ENCODE peak calls at places on chromosomes 11 and 22, in seven cellular contexts. One of them, this sample, is unnamed.

GRCh38 chr11:118162846-118163245 is 10.2 kb upstream of the SCN4B start:
- DNase-seq in ovary: no peak
- DNase-seq in kidney: no peak
- DNase-seq in thyroid gland: no peak
- DNase-seq in H1: no peak
- DNase-seq in PC-9: no peak
- DNase-seq in AG04450: no peak
- DNase-seq in this sample: no peak

GRCh38 chr11:44507896-44508440 is 57.5 kb upstream of the CD82 start:
- DNase-seq in ovary: no peak
- DNase-seq in H1: no peak
- DNase-seq in thyroid gland: no peak
- DNase-seq in kidney: no peak
- DNase-seq in PC-9: no peak
- DNase-seq in AG04450: no peak
- DNase-seq in this sample: no peak

GRCh38 chr22:46742576-46743221 is 4.6 kb upstream of the CERK start:
- DNase-seq in thyroid gland: no peak
- DNase-seq in PC-9: peak; percentile 99
- DNase-seq in ovary: no peak
- DNase-seq in H1: no peak
- DNase-seq in AG04450: no peak
- DNase-seq in kidney: peak; percentile 54
- DNase-seq in this sample: peak; percentile 94

GRCh38 chr22:38614331-38615122 is 41.7 kb downstream of the FAM227A start:
- DNase-seq in AG04450: no peak
- DNase-seq in kidney: no peak
- DNase-seq in ovary: no peak
- DNase-seq in H1: no peak
- DNase-seq in thyroid gland: no peak
- DNase-seq in PC-9: no peak
- DNase-seq in this sample: peak; percentile 67

GRCh38 chr22:49894321-49895072 is 23.7 kb downstream of the ALG12 start:
- DNase-seq in PC-9: no peak
- DNase-seq in thyroid gland: no peak
- DNase-seq in H1: no peak
- DNase-seq in AG04450: no peak
- DNase-seq in ovary: no peak
- DNase-seq in kidney: peak; percentile 37
- DNase-seq in this sample: no peak

GRCh38 chr11:16771350-16772140 is 33.1 kb downstream of the C11orf58 start:
- DNase-seq in H1: no peak
- DNase-seq in AG04450: no peak
- DNase-seq in ovary: no peak
- DNase-seq in thyroid gland: no peak
- DNase-seq in kidney: no peak
- DNase-seq in PC-9: no peak
- DNase-seq in this sample: no peak

GRCh38 chr11:61021661-61022212 is 50.3 kb downstream of the CD6 start:
- DNase-seq in kidney: no peak
- DNase-seq in AG04450: no peak
- DNase-seq in ovary: no peak
- DNase-seq in PC-9: no peak
- DNase-seq in thyroid gland: peak; percentile 66
- DNase-seq in H1: peak; percentile 34
- DNase-seq in this sample: no peak

GRCh38 chr11:45473491-45473890 is 187.3 kb upstream of the SYT13 start:
- DNase-seq in PC-9: no peak
- DNase-seq in kidney: no peak
- DNase-seq in H1: no peak
- DNase-seq in ovary: no peak
- DNase-seq in AG04450: no peak
- DNase-seq in thyroid gland: no peak
- DNase-seq in this sample: no peak

GRCh38 chr22:30605449-30606110 is 1.4 kb upstream of the TCN2 start:
- DNase-seq in ovary: no peak
- DNase-seq in PC-9: no peak
- DNase-seq in thyroid gland: peak; percentile 33
- DNase-seq in H1: no peak
- DNase-seq in kidney: no peak
- DNase-seq in AG04450: no peak
- DNase-seq in this sample: no peak

GRCh38 chr22:22164541-22165272 is 79.9 kb upstream of the VPREB1 start:
- DNase-seq in kidney: no peak
- DNase-seq in AG04450: no peak
- DNase-seq in PC-9: no peak
- DNase-seq in H1: no peak
- DNase-seq in ovary: no peak
- DNase-seq in thyroid gland: no peak
- DNase-seq in this sample: no peak

GRCh38 chr11:18804621-18805020 is 13.0 kb upstream of the PTPN5 start:
- DNase-seq in kidney: no peak
- DNase-seq in thyroid gland: no peak
- DNase-seq in H1: no peak
- DNase-seq in AG04450: no peak
- DNase-seq in PC-9: no peak
- DNase-seq in ovary: no peak
- DNase-seq in this sample: no peak

GRCh38 chr22:31085493-31085824 is 4.3 kb downstream of the SMTN start:
- DNase-seq in ovary: no peak
- DNase-seq in thyroid gland: peak; percentile 27
- DNase-seq in H1: no peak
- DNase-seq in AG04450: no peak
- DNase-seq in kidney: no peak
- DNase-seq in PC-9: no peak
- DNase-seq in this sample: no peak

GRCh38 chr22:50102946-50103345 is 13.1 kb downstream of the MOV10L1 start:
- DNase-seq in AG04450: no peak
- DNase-seq in PC-9: peak; percentile 21
- DNase-seq in thyroid gland: peak; percentile 32
- DNase-seq in kidney: no peak
- DNase-seq in H1: no peak
- DNase-seq in ovary: no peak
- DNase-seq in this sample: peak; percentile 4

GRCh38 chr11:78789365-78789764 is 214.7 kb upstream of the NARS2 start:
- DNase-seq in kidney: no peak
- DNase-seq in PC-9: no peak
- DNase-seq in ovary: no peak
- DNase-seq in H1: no peak
- DNase-seq in AG04450: no peak
- DNase-seq in thyroid gland: no peak
- DNase-seq in this sample: no peak

GRCh38 chr22:39959640-39960447 is at the start of gene TMA7B:
- DNase-seq in kidney: no peak
- DNase-seq in thyroid gland: no peak
- DNase-seq in ovary: no peak
- DNase-seq in H1: no peak
- DNase-seq in AG04450: peak; percentile 21
- DNase-seq in PC-9: no peak
- DNase-seq in this sample: no peak

GRCh38 chr11:17314904-17315426 is 36.6 kb upstream of the NCR3LG1 start:
- DNase-seq in PC-9: no peak
- DNase-seq in AG04450: no peak
- DNase-seq in thyroid gland: no peak
- DNase-seq in ovary: no peak
- DNase-seq in H1: no peak
- DNase-seq in kidney: no peak
- DNase-seq in this sample: no peak

GRCh38 chr11:129277216-129277838 is 85.2 kb upstream of the ARHGAP32 start:
- DNase-seq in H1: no peak
- DNase-seq in AG04450: no peak
- DNase-seq in kidney: no peak
- DNase-seq in thyroid gland: no peak
- DNase-seq in ovary: no peak
- DNase-seq in PC-9: no peak
- DNase-seq in this sample: no peak

GRCh38 chr11:94665116-94665659 is 98.0 kb downstream of the PIWIL4 start:
- DNase-seq in PC-9: peak; percentile 80
- DNase-seq in H1: no peak
- DNase-seq in thyroid gland: no peak
- DNase-seq in AG04450: no peak
- DNase-seq in kidney: no peak
- DNase-seq in ovary: no peak
- DNase-seq in this sample: no peak

GRCh38 chr22:40635940-40636379 is 559 bp downstream of the MRTFA start:
- DNase-seq in ovary: no peak
- DNase-seq in H1: no peak
- DNase-seq in AG04450: no peak
- DNase-seq in kidney: no peak
- DNase-seq in thyroid gland: no peak
- DNase-seq in PC-9: no peak
- DNase-seq in this sample: no peak

GRCh38 chr11:12288212-12288933 is 89.0 kb upstream of the PARVA start:
- DNase-seq in PC-9: peak; percentile 51
- DNase-seq in thyroid gland: peak; percentile 70
- DNase-seq in kidney: peak; percentile 92
- DNase-seq in ovary: peak; percentile 77
- DNase-seq in H1: peak; percentile 82
- DNase-seq in AG04450: peak; percentile 87
- DNase-seq in this sample: no peak

GRCh38 chr22:41157083-41157482 is 48.0 kb upstream of the L3MBTL2 start:
- DNase-seq in kidney: no peak
- DNase-seq in PC-9: no peak
- DNase-seq in thyroid gland: no peak
- DNase-seq in ovary: no peak
- DNase-seq in AG04450: no peak
- DNase-seq in H1: no peak
- DNase-seq in this sample: no peak

GRCh38 chr11:10041803-10042202 is 252.2 kb downstream of the SBF2 start:
- DNase-seq in ovary: no peak
- DNase-seq in kidney: no peak
- DNase-seq in thyroid gland: no peak
- DNase-seq in H1: no peak
- DNase-seq in AG04450: no peak
- DNase-seq in PC-9: no peak
- DNase-seq in this sample: no peak

GRCh38 chr11:76339217-76339616 is 41.7 kb downstream of the THAP12 start:
- DNase-seq in thyroid gland: peak; percentile 11
- DNase-seq in H1: no peak
- DNase-seq in AG04450: no peak
- DNase-seq in kidney: peak; percentile 87
- DNase-seq in ovary: no peak
- DNase-seq in PC-9: no peak
- DNase-seq in this sample: no peak

GRCh38 chr11:108961095-108961494 is 296.2 kb downstream of the DDX10 start:
- DNase-seq in PC-9: no peak
- DNase-seq in kidney: no peak
- DNase-seq in ovary: no peak
- DNase-seq in H1: no peak
- DNase-seq in thyroid gland: no peak
- DNase-seq in AG04450: no peak
- DNase-seq in this sample: no peak

GRCh38 chr11:73350908-73351636 is 25.1 kb upstream of the RELT start:
- DNase-seq in thyroid gland: peak; percentile 51
- DNase-seq in PC-9: peak; percentile 63
- DNase-seq in kidney: no peak
- DNase-seq in AG04450: peak; percentile 57
- DNase-seq in H1: no peak
- DNase-seq in ovary: no peak
- DNase-seq in this sample: peak; percentile 7

DNA sequence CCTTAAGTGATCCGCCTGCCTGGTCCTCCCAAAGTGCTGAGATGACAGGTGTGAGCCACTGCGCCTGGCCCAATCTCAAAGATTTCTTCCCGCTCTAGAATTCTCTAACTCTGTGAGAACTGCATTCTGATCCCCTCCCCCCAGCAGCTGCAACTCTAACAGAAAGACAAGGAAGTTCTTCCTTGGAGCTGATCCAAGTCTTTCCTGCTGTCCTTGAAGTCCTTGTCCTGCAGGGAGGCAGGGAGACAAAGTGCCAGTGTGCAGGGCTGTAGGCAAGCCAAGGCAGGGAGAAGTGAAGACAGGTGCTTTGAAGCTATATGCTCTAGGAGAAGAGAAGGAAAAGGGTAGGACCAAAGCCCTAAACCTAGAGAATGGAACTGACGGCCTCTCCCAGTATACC is 9.5 kb upstream of the GGA1 start:
- DNase-seq in PC-9: peak; percentile 40
- DNase-seq in H1: no peak
- DNase-seq in AG04450: no peak
- DNase-seq in thyroid gland: no peak
- DNase-seq in kidney: no peak
- DNase-seq in ovary: no peak
- DNase-seq in this sample: peak; percentile 94
- H3K4me3 ChIP-seq in PC-9: no peak overlapping the region
- H3K4me3 ChIP-seq in H1: no peak overlapping the region
- H3K4me3 ChIP-seq in AG04450: no peak overlapping the region
- H3K4me3 ChIP-seq in thyroid gland: no peak overlapping the region
- H3K4me3 ChIP-seq in kidney: no peak overlapping the region
- H3K4me3 ChIP-seq in ovary: no peak overlapping the region
- H3K4me3 ChIP-seq in this sample: no peak overlapping the region

GRCh38 chr11:123188508-123189165 is 6.4 kb downstream of the CLMP start:
- DNase-seq in ovary: no peak
- DNase-seq in kidney: no peak
- DNase-seq in H1: no peak
- DNase-seq in thyroid gland: peak; percentile 43
- DNase-seq in PC-9: no peak
- DNase-seq in AG04450: peak; percentile 91
- DNase-seq in this sample: no peak
- TF ChIP-seq CTCF in ovary: no peak
- TF ChIP-seq CTCF in kidney: no peak
- TF ChIP-seq CTCF in H1: no peak
- TF ChIP-seq CTCF in thyroid gland: no peak
- TF ChIP-seq CTCF in PC-9: no peak
- TF ChIP-seq CTCF in AG04450: peak; percentile 27
- TF ChIP-seq CTCF in this sample: no peak

DNA sequence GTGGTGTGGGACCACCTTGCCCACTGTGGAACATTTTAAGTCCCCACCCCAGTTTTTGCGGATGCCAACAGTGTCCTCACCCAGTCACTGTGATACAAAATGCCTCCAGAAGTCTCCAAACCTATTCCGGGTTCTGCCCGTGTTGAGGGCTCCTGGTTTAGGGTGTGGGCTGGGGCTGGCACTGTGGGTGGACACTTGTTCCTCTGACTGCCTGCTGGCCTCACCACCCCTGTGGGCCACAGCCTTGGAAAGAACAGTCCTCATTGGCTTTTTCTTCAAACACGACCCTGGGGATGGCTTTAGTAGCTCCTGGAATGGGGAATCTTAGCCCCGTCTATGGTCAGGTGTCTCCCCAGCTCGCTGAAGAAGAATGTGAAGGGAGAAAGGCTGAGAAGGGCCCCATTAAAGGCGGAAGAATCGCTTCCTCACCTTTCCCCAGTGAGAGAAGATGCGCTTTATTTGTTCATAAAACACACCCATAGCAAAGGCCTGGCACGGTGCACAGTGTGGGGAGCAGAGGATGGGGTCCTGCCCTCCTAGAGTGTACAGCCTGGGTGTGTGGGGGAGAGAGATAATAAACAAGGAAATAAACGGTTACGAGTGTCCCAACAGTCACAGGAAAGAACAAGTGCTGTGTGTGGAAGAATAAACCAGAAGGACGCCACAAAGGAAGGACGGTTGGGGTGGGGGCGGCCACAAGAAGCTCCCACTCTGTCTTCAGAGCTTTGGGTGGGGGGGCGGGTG is 91.6 kb upstream of the SLC22A12 start:
- DNase-seq in thyroid gland: no peak
- DNase-seq in H1: no peak
- DNase-seq in PC-9: no peak
- DNase-seq in ovary: no peak
- DNase-seq in kidney: no peak
- DNase-seq in AG04450: no peak
- DNase-seq in this sample: no peak
- H3K4me3 ChIP-seq in thyroid gland: no peak overlapping the region
- H3K4me3 ChIP-seq in H1: no peak overlapping the region
- H3K4me3 ChIP-seq in PC-9: no peak overlapping the region
- H3K4me3 ChIP-seq in ovary: no peak overlapping the region
- H3K4me3 ChIP-seq in kidney: no peak overlapping the region
- H3K4me3 ChIP-seq in AG04450: no peak overlapping the region
- H3K4me3 ChIP-seq in this sample: no peak overlapping the region

GRCh38 chr11:69588270-69588669 is 52.7 kb upstream of the CCND1 start:
- DNase-seq in PC-9: no peak
- DNase-seq in kidney: no peak
- DNase-seq in AG04450: peak; percentile 23
- DNase-seq in ovary: no peak
- DNase-seq in H1: no peak
- DNase-seq in thyroid gland: no peak
- DNase-seq in this sample: no peak
- TF ChIP-seq CTCF in PC-9: no peak
- TF ChIP-seq CTCF in kidney: no peak
- TF ChIP-seq CTCF in AG04450: peak; percentile 45
- TF ChIP-seq CTCF in ovary: no peak
- TF ChIP-seq CTCF in H1: no peak
- TF ChIP-seq CTCF in thyroid gland: no peak
- TF ChIP-seq CTCF in this sample: no peak

This sample was measured in LNCaP clone FGC.